ENCODE peak calls at places on chromosome 22, in four cellular contexts. J is AG10803, T is Calu3, R is mesothelial cell of epicardium. H is an unnamed sample.

GRCh38 chr22:20131856-20132685 is 467 bp downstream of the ZDHHC8 start:
- DNase-seq in R (no peak), T (peak), J (peak), H (no peak)

GRCh38 chr22:19016081-19016480 is 80.0 kb upstream of the PRODH start:
- DNase-seq in T (no peak), J (no peak), R (no peak), H (no peak)

GRCh38 chr22:29744902-29745301 is 21.9 kb downstream of the ZMAT5 start:
- DNase-seq in J (peak), T (no peak), R (no peak), H (peak)

GRCh38 chr22:38170469-38170868 is 11.2 kb downstream of the PLA2G6 start:
- DNase-seq in J (no peak), R (no peak), T (no peak), H (no peak)

GRCh38 chr22:28269277-28269676 is 350.2 kb upstream of the PITPNB start:
- DNase-seq in R (no peak), T (no peak), J (no peak), H (no peak)

GRCh38 chr22:35731321-35731720 is 13.6 kb downstream of the APOL5 start:
- DNase-seq in J (no peak), R (no peak), T (no peak), H (no peak)

GRCh38 chr22:24060375-24060788 is 49.3 kb downstream of the CABIN1 start:
- DNase-seq in J (peak), R (no peak), T (no peak), H (no peak)

GRCh38 chr22:25153961-25154685 is 45.5 kb upstream of the CRYBB3 start:
- DNase-seq in J (peak), R (no peak), T (peak), H (peak)

GRCh38 chr22:19959043-19959586 is 17.5 kb upstream of the TXNRD2 start:
- DNase-seq in R (peak), T (peak), J (peak), H (no peak)

DNA sequence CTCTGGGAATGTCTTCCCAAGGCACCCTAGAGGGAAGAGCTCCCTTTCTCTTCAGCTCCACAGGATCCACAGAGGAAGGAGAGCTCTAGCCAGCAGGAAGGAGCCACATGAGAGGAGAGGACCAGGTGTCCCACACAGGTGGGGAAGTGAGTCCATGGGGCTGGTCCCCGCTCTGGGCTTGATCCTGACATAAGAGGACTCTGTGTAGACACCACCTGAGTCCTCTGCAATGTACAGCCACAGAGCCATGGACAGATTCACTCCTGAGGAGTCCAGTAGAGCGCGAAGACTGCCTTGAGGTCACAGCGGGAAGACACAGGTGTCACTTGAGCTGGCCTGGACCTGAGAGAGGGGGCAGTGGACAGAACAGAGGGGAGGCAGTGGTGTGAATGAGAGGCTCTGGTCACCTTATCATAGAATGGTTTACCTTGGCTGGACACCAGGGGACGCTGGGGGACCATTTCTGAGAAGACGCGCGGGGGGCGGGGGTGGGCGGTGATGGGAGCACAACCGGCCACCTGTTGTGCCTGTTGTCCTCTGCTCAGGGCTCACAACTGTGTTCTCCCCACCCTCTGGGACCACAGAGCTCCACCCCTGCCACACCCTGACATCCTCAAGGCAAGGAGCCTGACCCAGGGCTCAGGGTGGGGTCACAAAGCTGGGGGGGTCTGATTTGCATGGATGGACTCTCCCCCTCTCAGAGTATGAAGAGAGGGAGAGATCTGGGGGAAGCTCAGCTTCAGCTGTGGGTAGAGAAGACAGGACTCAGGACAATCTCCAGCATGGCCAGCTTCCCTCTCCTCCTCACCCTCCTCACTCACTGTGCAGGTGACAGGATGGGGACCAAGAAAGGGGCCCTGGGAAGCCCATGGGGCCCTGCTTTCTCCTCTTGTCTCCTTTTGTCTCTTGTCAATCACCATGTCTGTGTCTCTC is 128.2 kb downstream of the ZNF280B start:
- DNase-seq in J (no peak), T (peak), R (no peak), H (no peak)
- TF ChIP-seq CTCF in J (no peak), T (peak), R (no peak), H (no peak)

GRCh38 chr22:43885319-43885671 is 6.5 kb downstream of the PNPLA5 start:
- DNase-seq in T (no peak), J (no peak), R (no peak), H (no peak)
- TF ChIP-seq CTCF in T (no peak), J (no peak), R (peak), H (peak)

GRCh38 chr22:21643533-21644357 is 1.6 kb downstream of the SDF2L1 start:
- DNase-seq in R (no peak), J (no peak), T (no peak), H (no peak)
- TF ChIP-seq CTCF in R (no peak), J (no peak), T (no peak), H (no peak)

GRCh38 chr22:43270314-43270908 is 72.8 kb downstream of the SCUBE1 start:
- DNase-seq in R (no peak), J (no peak), T (peak), H (no peak)
- TF ChIP-seq CTCF in R (no peak), J (peak), T (peak), H (no peak)

GRCh38 chr22:39664485-39665200 is 94.1 kb downstream of the CACNA1I start:
- DNase-seq in T (no peak), J (no peak), R (no peak), H (no peak)

GRCh38 chr22:39663751-39664150 is 93.2 kb downstream of the CACNA1I start:
- DNase-seq in R (no peak), J (no peak), T (peak), H (no peak)

GRCh38 chr22:39665661-39666431 is 95.3 kb downstream of the CACNA1I start:
- DNase-seq in R (no peak), J (no peak), T (no peak), H (no peak)

GRCh38 chr22:39666495-39666894 is 95.9 kb downstream of the CACNA1I start:
- DNase-seq in T (no peak), J (no peak), R (no peak), H (no peak)

GRCh38 chr22:39665229-39665628 is 94.7 kb downstream of the CACNA1I start:
- DNase-seq in J (no peak), R (no peak), T (no peak), H (no peak)
- TF ChIP-seq CTCF in J (no peak), R (no peak), T (no peak), H (no peak)

GRCh38 chr22:46017166-46017565 is 40.2 kb upstream of the WNT7B start:
- DNase-seq in J (peak), R (no peak), T (no peak), H (no peak)

GRCh38 chr22:46018859-46019258 is 41.9 kb upstream of the WNT7B start:
- DNase-seq in J (no peak), T (no peak), R (no peak), H (no peak)

GRCh38 chr22:46021577-46021976 is 44.6 kb upstream of the WNT7B start:
- DNase-seq in T (no peak), J (no peak), R (no peak), H (no peak)

GRCh38 chr22:46022881-46023512 is 46.0 kb upstream of the WNT7B start:
- DNase-seq in R (no peak), J (no peak), T (no peak), H (no peak)

DNA sequence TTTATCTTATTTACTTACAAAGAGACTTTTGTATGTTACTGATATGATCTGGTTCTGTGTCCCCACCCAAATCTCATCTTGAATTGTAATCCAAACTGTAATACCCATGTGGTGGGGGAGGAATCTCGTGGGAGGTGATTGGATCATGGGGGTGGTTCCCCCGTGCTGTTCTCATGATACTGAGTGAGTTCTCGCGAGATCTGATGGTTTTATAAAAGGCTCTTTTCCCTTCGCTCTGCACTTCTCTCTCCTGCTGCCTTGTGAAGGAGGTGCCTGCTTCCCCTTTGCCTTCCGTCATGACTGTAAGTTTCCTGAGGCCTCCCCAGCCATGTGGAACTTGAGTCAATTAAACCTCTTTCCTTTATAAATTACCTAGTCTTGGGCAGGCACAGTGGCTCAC is 42.4 kb upstream of the WNT7B start:
- DNase-seq in J (no peak), T (no peak), R (no peak), H (no peak)
- TF ChIP-seq CTCF in J (no peak), T (no peak), R (no peak), H (no peak)